ENCODE peak calls at places on chromosome 20, in six cellular contexts. U is A172; A is nucleus accumbens; K is effector memory CD4-positive, alpha-beta T cell; D is HTR-8/SVneo; Y is activated CD8-positive, alpha-beta T cell treated with anti-CD3 and anti-CD28 coated beads for 36 hours. T is an unnamed sample.
A peak's percentile ranks its signal among the peaks of the same experiment; 100 is the strongest.

GRCh38 chr20:48959902-48960550 is 38.5 kb downstream of the ARFGEF2 start:
- DNase-seq in Y (no peak), U (no peak), A (no peak), D (no peak), K (no peak), T (no peak)

GRCh38 chr20:40628877-40629276 is 60.2 kb downstream of the MAFB start:
- DNase-seq in K (no peak), A (no peak), D (no peak), Y (no peak), U (no peak), T (no peak)

GRCh38 chr20:62937353-62938104 is 418 bp upstream of the GID8 start:
- DNase-seq in D (peak; percentile 99), K (peak; percentile 94), A (peak; percentile 86), U (peak; percentile 89), Y (peak; percentile 98), T (peak; percentile 90)

GRCh38 chr20:10375191-10375590 is 58.8 kb downstream of the MKKS start:
- DNase-seq in Y (no peak), A (no peak), D (no peak), K (no peak), U (no peak), T (no peak)

GRCh38 chr20:54063998-54064676 is 6.3 kb downstream of the BCAS1 start:
- DNase-seq in D (no peak), K (no peak), Y (peak; percentile 46), A (no peak), U (no peak), T (no peak)

GRCh38 chr20:17557675-17558006 is 12.2 kb upstream of the DSTN start:
- DNase-seq in D (no peak), Y (no peak), K (no peak), U (peak; percentile 76), A (no peak), T (no peak)

GRCh38 chr20:20864346-20865096 is 152.1 kb upstream of the RALGAPA2 start:
- DNase-seq in U (peak; percentile 3), D (peak; percentile 23), Y (no peak), K (no peak), A (no peak), T (no peak)

GRCh38 chr20:14617123-14617522 is 279.7 kb upstream of the FLRT3 start:
- DNase-seq in U (peak; percentile 15), D (no peak), Y (no peak), A (no peak), K (no peak), T (no peak)

GRCh38 chr20:21053002-21053762 is 53.0 kb downstream of the LINC00237 start:
- DNase-seq in Y (no peak), K (no peak), U (no peak), A (no peak), D (no peak), T (no peak)

GRCh38 chr20:43958626-43959025 is 44.0 kb downstream of the TOX2 start:
- DNase-seq in U (no peak), K (no peak), A (no peak), D (no peak), Y (no peak), T (no peak)

GRCh38 chr20:23147964-23148720 is 62.0 kb upstream of the CD93 start:
- DNase-seq in K (no peak), A (no peak), U (peak; percentile 87), Y (peak; percentile 36), D (peak; percentile 56), T (peak; percentile 44)

GRCh38 chr20:3889489-3890409 is 562 bp downstream of the PANK2 start:
- DNase-seq in Y (peak; percentile 65), A (no peak), D (no peak), U (peak; percentile 39), K (peak; percentile 22), T (no peak)

GRCh38 chr20:58099291-58099915 is 129.1 kb downstream of the ANKRD60 start:
- DNase-seq in D (no peak), Y (no peak), U (no peak), K (no peak), A (no peak), T (no peak)

GRCh38 chr20:49529470-49529869 is 38.5 kb downstream of the PTGIS start:
- DNase-seq in D (no peak), K (no peak), A (no peak), Y (no peak), U (no peak), T (no peak)

T was measured in AG09319.